ENCODE peak calls at places on chromosome 4, in six cellular contexts. L, W, U, V, N and R are unnamed samples.

GRCh38 chr4:19651481-19651880 is 600.2 kb upstream of the SLIT2 start:
- DNase-seq in L (no peak), N (no peak), V (no peak), W (no peak), U (no peak), R (no peak)

GRCh38 chr4:184384056-184384809 is 90.1 kb downstream of the IRF2 start:
- DNase-seq in L (no peak), N (peak; percentile 71), W (no peak), U (peak; percentile 59), V (no peak), R (no peak)

GRCh38 chr4:145703850-145704528 is 24.0 kb downstream of the C4orf51 start:
- DNase-seq in W (no peak), U (no peak), L (no peak), V (no peak), N (no peak), R (no peak)

GRCh38 chr4:83259586-83259985 is 25.0 kb downstream of the COQ2 start:
- DNase-seq in V (no peak), W (no peak), U (no peak), L (no peak), N (no peak), R (no peak)

GRCh38 chr4:132865458-132865857 is 283.6 kb upstream of the PCDH10 start:
- DNase-seq in W (no peak), N (no peak), L (no peak), V (no peak), U (no peak), R (no peak)

GRCh38 chr4:187558391-187558790 is 437.2 kb upstream of the ZFP42 start:
- DNase-seq in V (no peak), N (no peak), U (no peak), W (no peak), L (no peak), R (no peak)

GRCh38 chr4:106594291-106594952 is 225.8 kb upstream of the GIMD1 start:
- DNase-seq in W (no peak), U (no peak), L (no peak), N (no peak), V (no peak), R (no peak)

GRCh38 chr4:54971474-54971950 is 153.9 kb downstream of the KDR start:
- DNase-seq in V (peak; percentile 17), L (peak; percentile 3), U (peak; percentile 66), N (peak; percentile 44), W (no peak), R (no peak)

GRCh38 chr4:177301127-177301639 is 8.5 kb upstream of the NEIL3 start:
- DNase-seq in L (no peak), W (no peak), U (peak; percentile 24), N (no peak), V (no peak), R (no peak)

GRCh38 chr4:122481766-122482405 is 25.4 kb upstream of the IL2 start:
- DNase-seq in V (no peak), L (no peak), U (no peak), N (no peak), W (no peak), R (no peak)

GRCh38 chr4:23504094-23504493 is 385.8 kb downstream of the PPARGC1A start:
- DNase-seq in U (no peak), W (no peak), V (no peak), L (no peak), N (no peak), R (no peak)

GRCh38 chr4:145076473-145076855 is 21.5 kb downstream of the ANAPC10 start:
- DNase-seq in W (no peak), U (no peak), L (no peak), V (no peak), N (no peak), R (no peak)

GRCh38 chr4:110830461-110830860 is 207.6 kb upstream of the PITX2 start:
- DNase-seq in L (no peak), W (no peak), V (no peak), N (no peak), U (no peak), R (no peak)

GRCh38 chr4:1503583-1504471 is 97.6 kb upstream of the NKX1-1 start:
- DNase-seq in V (no peak), L (no peak), N (no peak), W (no peak), U (no peak), R (no peak)

GRCh38 chr4:88823058-88823919 is 125.7 kb upstream of the NAP1L5 start:
- DNase-seq in N (peak; percentile 85), U (peak; percentile 91), V (no peak), W (peak; percentile 93), L (peak; percentile 3), R (peak; percentile 65)

GRCh38 chr4:185149392-185149791 is 6.3 kb downstream of the SLC25A4 start:
- DNase-seq in U (no peak), W (no peak), L (no peak), V (no peak), N (no peak), R (no peak)

GRCh38 chr4:113461281-113461680 is 300.3 kb downstream of the CAMK2D start:
- DNase-seq in U (no peak), V (no peak), N (no peak), W (no peak), L (no peak), R (no peak)